ENCODE peak calls at places on chromosomes 7 and 10, in seven cellular contexts. J is SK-N-SH, U is HepG2, P is K562, G is H1, R is HCT116, Z is GM12878. K is an unnamed sample.

GRCh38 chr10:30674796-30675195 is 45.2 kb upstream of the LYZL2 start:
- DNase-seq in J (no peak), U (no peak), P (no peak), G (no peak), R (no peak), Z (no peak), K (no peak)

GRCh38 chr10:30751678-30752331 is 122.3 kb upstream of the LYZL2 start:
- DNase-seq in J (peak), U (no peak), P (peak), G (peak), R (peak), Z (peak), K (no peak)

GRCh38 chr10:71739368-71739900 is 19.9 kb upstream of the C10orf105 start:
- DNase-seq in J (no peak), U (no peak), P (no peak), G (no peak), R (no peak), Z (no peak), K (no peak)

GRCh38 chr7:151008143-151008510 is 16.2 kb downstream of the ATG9B start:
- DNase-seq in J (no peak), U (no peak), P (peak), G (no peak), R (no peak), Z (no peak), K (no peak)

GRCh38 chr10:132041340-132041739 is 24.4 kb upstream of the JAKMIP3 start:
- DNase-seq in J (no peak), U (no peak), P (no peak), G (no peak), R (no peak), Z (no peak), K (no peak)

GRCh38 chr10:129589546-129589945 is 122.5 kb downstream of the MGMT start:
- DNase-seq in J (no peak), U (no peak), P (no peak), G (no peak), R (no peak), Z (no peak), K (no peak)

GRCh38 chr7:74094224-74095095 is 10.9 kb downstream of the LIMK1 start:
- DNase-seq in J (peak), U (no peak), P (peak), G (peak), R (peak), Z (peak), K (no peak)

GRCh38 chr7:29969706-29970105 is 19.9 kb downstream of the SCRN1 start:
- DNase-seq in J (no peak), U (no peak), P (no peak), G (no peak), R (no peak), Z (no peak), K (no peak)

GRCh38 chr7:151134743-151135524 is 32.6 kb downstream of the GBX1 start:
- DNase-seq in J (no peak), U (no peak), P (no peak), G (no peak), R (no peak), Z (no peak), K (no peak)

GRCh38 chr10:122373713-122374112 is 795 bp upstream of the PLEKHA1 start:
- DNase-seq in J (peak), U (peak), P (no peak), G (no peak), R (no peak), Z (no peak), K (no peak)

GRCh38 chr10:48678041-48678440 is 6.6 kb upstream of the WDFY4 start:
- DNase-seq in J (no peak), U (no peak), P (no peak), G (no peak), R (no peak), Z (no peak), K (no peak)

GRCh38 chr7:101121996-101122932 is 4.6 kb upstream of the SERPINE1 start:
- DNase-seq in J (no peak), U (peak), P (no peak), G (no peak), R (peak), Z (no peak), K (peak)

GRCh38 chr10:27998178-27998953 is 513 bp downstream of the ODAD2 start:
- DNase-seq in J (peak), U (no peak), P (no peak), G (peak), R (no peak), Z (no peak), K (no peak)

GRCh38 chr10:96416643-96417042 is 57.8 kb upstream of the OPALIN start:
- DNase-seq in J (no peak), U (peak), P (no peak), G (peak), R (no peak), Z (no peak), K (no peak)

GRCh38 chr7:29748286-29749099 is 57.8 kb upstream of the WIPF3 start:
- DNase-seq in J (peak), U (peak), P (no peak), G (no peak), R (peak), Z (no peak), K (peak)

GRCh38 chr10:33706746-33707145 is 372.3 kb upstream of the NRP1 start:
- DNase-seq in J (no peak), U (no peak), P (no peak), G (no peak), R (no peak), Z (no peak), K (no peak)

GRCh38 chr10:33706191-33706590 is 371.7 kb upstream of the NRP1 start:
- DNase-seq in J (no peak), U (no peak), P (no peak), G (no peak), R (no peak), Z (no peak), K (no peak)

DNA sequence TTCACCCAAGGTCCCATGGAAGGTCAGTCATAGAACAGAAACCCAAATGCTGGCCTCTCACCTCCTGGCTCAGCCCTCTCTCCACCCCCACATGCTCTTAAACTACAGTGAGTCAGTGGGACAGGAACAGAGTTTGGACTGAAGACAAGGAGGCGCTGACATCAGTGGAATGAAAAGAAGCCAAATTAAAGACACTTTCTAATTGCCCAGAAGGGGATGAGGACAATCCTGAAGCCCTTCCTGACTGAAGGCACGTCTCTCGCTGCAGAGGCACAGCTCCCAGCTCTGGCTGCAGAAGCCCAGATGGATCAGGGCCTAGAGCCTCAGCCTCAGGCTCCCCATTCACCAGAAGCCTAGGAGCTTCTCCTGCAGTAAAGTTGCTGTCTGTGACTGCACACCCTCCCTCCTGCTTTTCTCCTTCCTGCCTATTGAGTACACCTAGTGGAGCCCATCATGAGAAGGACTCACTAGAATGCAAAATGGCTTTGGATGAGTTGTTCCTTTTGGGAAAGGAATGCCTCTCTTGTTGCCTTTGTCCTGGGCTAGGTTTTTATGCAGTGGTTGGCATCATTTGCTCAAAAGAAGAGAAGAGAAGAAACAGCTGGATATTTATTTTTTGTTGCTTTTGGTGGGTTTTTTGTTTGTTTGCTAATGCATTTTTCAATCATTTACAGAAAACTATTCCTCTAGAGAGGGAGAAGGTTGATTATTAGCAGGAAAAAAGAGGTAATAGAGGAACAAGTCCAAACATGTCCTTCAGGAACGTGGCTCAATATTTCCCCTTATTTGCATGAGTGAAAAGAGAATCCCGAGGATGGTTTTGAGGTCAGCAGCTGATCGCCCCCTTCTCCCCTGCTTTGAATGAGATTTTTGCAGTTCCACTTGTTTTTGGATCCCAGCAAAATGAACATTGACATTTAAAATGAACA is 369.7 kb upstream of the NRP1 start:
- DNase-seq in J (no peak), U (no peak), P (no peak), G (no peak), R (no peak), Z (no peak), K (no peak)
- TF ChIP-seq JUND in J (no peak), U (no peak), P (no peak), G (no peak), R (no peak), Z (no peak), K (no peak)

GRCh38 chr7:83410989-83411591 is 237.8 kb downstream of the SEMA3E start:
- DNase-seq in J (peak), U (peak), P (peak), G (no peak), R (peak), Z (no peak), K (peak)
- TF ChIP-seq JUND in J (no peak), U (no peak), P (no peak), G (no peak), R (no peak), Z (no peak), K (no peak)

GRCh38 chr10:116763440-116763839 is 21.1 kb upstream of the HSPA12A start:
- DNase-seq in J (no peak), U (peak), P (no peak), G (no peak), R (no peak), Z (no peak), K (no peak)
- TF ChIP-seq JUND in J (no peak), U (no peak), P (no peak), G (no peak), R (no peak), Z (no peak), K (no peak)

DNA sequence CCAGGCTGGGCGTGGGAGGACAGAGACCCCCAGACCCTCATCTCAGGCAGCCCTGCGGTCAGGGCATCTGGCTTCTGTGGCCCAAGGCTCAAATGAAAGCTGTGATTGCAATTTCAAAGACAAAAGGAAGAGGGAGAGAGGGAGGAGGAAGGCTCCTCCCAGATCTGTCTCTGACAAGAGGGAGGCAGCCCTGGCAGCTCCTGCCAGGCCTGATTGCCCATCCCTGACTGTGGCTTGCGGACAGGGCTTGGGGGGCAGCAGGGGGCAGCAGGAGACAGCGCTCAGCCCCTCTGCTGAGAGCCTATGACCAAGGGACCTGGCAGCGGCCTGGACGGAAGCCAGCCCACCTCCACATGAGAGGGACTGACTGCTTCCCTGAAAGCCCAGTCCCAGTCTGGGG is 91.8 kb downstream of the PTPRN2 start:
- DNase-seq in J (peak), U (peak), P (no peak), G (peak), R (peak), Z (no peak), K (no peak)
- TF ChIP-seq JUND in J (no peak), U (no peak), P (no peak), G (no peak), R (no peak), Z (no peak), K (no peak)

DNA sequence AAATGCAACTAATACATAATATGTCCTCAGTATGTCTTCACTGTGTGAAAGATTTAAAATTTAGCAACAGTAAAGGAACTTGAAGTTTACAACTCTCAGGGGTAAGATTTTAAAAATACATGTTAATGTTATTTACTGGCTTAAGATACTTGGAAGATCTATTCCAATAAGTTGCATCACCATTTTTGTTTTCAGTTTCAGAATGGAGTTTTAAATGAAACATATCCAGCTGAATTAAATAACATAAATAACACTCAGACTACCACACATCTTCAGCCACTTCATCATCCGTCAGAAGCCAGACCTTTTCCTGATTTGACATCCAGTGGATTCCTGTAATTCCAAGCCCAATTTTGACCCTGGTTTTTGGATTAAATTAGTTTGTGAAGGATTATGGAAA is 44.3 kb downstream of the AHR start:
- DNase-seq in J (no peak), U (no peak), P (no peak), G (no peak), R (no peak), Z (no peak), K (no peak)
- TF ChIP-seq JUND in J (no peak), U (no peak), P (no peak), G (no peak), R (no peak), Z (no peak), K (no peak)

DNA sequence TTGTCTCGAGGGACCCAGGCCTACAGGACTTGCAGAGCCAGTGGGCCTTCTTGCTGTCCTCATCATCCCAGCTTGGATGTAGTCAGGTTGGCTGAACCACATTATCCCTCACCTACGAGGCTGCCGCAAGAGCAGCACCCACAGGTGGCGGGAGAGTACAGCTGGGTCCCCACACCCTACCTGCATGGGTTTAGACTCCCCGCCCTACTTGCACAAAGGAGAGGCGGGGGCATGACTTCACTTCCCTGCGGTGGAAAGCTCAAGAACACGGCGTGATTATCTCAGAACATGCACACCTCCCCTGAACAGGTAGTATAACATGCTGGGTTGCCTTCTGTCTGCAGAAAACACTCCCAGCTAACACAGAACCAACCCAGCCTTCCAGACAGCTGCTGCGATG is 57.5 kb downstream of the CTBP2 start:
- DNase-seq in J (no peak), U (no peak), P (no peak), G (no peak), R (no peak), Z (no peak), K (no peak)
- TF ChIP-seq JUND in J (no peak), U (no peak), P (no peak), G (no peak), R (no peak), Z (no peak), K (no peak)

DNA sequence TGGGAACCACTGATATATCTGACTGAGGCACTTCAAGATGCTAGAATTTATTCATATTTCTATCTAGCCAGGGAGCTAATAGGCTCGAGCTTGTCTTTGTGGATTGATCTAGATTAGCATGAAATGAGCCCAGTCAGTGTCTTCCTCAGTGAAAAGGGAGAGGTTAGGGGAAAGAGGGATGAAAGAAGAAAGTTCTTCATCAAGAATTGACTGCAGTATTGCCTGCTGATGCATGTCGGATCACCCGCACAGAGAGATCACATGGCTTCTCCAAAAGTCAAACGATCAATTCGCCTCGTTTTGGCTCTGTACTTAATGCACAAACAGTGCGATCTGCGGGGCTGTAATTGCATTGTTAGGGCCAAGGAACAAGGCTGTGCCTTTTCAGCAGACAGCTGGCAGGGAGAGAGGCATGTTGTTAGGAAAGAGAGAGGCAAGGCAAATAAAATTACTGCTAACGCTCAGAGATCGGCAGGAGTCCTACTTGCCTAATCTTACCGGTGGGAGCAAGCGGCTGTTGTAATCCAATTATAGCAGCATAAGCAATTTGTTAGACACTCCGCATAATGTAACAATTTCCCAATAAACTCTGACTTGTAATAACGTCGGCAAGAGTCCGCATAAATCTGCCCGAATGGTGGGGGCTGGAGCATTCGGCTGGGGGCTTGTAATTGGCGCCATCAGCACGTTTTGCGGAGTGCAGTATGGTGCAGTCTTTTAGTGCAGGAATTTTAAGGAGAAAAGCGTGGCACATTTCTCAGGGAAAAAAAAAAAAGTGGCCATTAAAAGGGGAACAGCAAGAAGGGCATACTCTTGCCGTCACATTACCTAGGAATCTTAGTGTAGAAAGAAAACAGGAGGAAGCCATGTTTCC is 102.1 kb downstream of the POLL start:
- DNase-seq in J (peak), U (no peak), P (no peak), G (no peak), R (no peak), Z (no peak), K (no peak)
- TF ChIP-seq JUND in J (no peak), U (no peak), P (no peak), G (no peak), R (no peak), Z (no peak), K (no peak)

GRCh38 chr10:46019541-46020343 is 10.7 kb downstream of the NCOA4 start:
- DNase-seq in J (no peak), U (peak), P (no peak), G (no peak), R (no peak), Z (no peak), K (no peak)

GRCh38 chr10:46022978-46023702 is 7.3 kb downstream of the NCOA4 start:
- DNase-seq in J (peak), U (peak), P (peak), G (peak), R (peak), Z (peak), K (peak)

GRCh38 chr10:46019170-46019528 is 11.3 kb downstream of the NCOA4 start:
- DNase-seq in J (no peak), U (no peak), P (no peak), G (no peak), R (no peak), Z (no peak), K (peak)

GRCh38 chr10:46020344-46020656 is 10.1 kb downstream of the NCOA4 start:
- DNase-seq in J (no peak), U (no peak), P (no peak), G (no peak), R (no peak), Z (no peak), K (no peak)

GRCh38 chr10:46020871-46021553 is 9.4 kb downstream of the NCOA4 start:
- DNase-seq in J (no peak), U (peak), P (no peak), G (no peak), R (no peak), Z (no peak), K (no peak)
- TF ChIP-seq JUND in J (no peak), U (no peak), P (no peak), G (no peak), R (no peak), Z (no peak), K (no peak)

DNA sequence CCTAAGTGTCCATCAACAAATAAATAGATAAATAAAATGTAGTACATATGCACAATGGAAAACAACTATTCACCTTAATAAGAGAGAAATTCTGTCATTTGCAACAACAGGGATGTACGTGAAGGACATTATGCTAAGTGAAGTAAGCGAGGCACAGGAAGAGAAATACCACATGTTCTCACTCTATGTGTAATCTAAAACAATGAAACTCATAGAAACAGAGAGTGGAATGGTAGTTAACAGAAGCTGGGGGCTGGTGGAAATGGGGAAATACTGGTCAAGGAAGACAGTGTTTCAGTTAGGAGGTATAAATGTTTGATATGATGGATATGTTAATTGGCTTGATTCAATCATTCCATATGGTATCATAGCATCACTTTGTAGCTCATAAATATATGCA is 43.1 kb downstream of the ARL4A start:
- DNase-seq in J (no peak), U (no peak), P (no peak), G (no peak), R (no peak), Z (no peak), K (no peak)
- TF ChIP-seq JUND in J (no peak), U (no peak), P (no peak), G (no peak), R (no peak), Z (no peak), K (no peak)

GRCh38 chr7:65264258-65264657 is 109.4 kb upstream of the ZNF92 start:
- DNase-seq in J (no peak), U (no peak), P (no peak), G (peak), R (no peak), Z (no peak), K (no peak)

GRCh38 chr7:65265959-65266519 is 107.6 kb upstream of the ZNF92 start:
- DNase-seq in J (no peak), U (no peak), P (no peak), G (peak), R (no peak), Z (no peak), K (no peak)

GRCh38 chr7:65268782-65269149 is 104.9 kb upstream of the ZNF92 start:
- DNase-seq in J (peak), U (no peak), P (no peak), G (no peak), R (no peak), Z (no peak), K (no peak)

GRCh38 chr7:65269150-65269856 is 104.4 kb upstream of the ZNF92 start:
- DNase-seq in J (peak), U (peak), P (peak), G (peak), R (peak), Z (peak), K (peak)
- TF ChIP-seq JUND in J (no peak), U (no peak), P (no peak), G (no peak), R (no peak), Z (no peak), K (no peak)

K was measured in T47D.